ENCODE peak calls at places on chromosomes 12 and 14, in seven cellular contexts. One of them, this sample, is unnamed.

GRCh38 chr14:105665951-105666277 is 139.5 kb downstream of the TMEM121 start:
- DNase-seq in H1: no peak
- DNase-seq in GM12878: no peak
- DNase-seq in GM23338: no peak
- DNase-seq in endothelial cell of umbilical vein: no peak
- DNase-seq in HepG2: no peak
- DNase-seq in HCT116: no peak
- DNase-seq in this sample: no peak

GRCh38 chr12:89862511-89863331 is 154.1 kb upstream of the ATP2B1 start:
- DNase-seq in endothelial cell of umbilical vein: peak
- DNase-seq in H1: no peak
- DNase-seq in HCT116: no peak
- DNase-seq in GM12878: peak
- DNase-seq in HepG2: no peak
- DNase-seq in GM23338: no peak
- DNase-seq in this sample: no peak

GRCh38 chr14:57025456-57025855 is 215.2 kb upstream of the OTX2 start:
- DNase-seq in GM23338: no peak
- DNase-seq in endothelial cell of umbilical vein: no peak
- DNase-seq in HCT116: no peak
- DNase-seq in HepG2: no peak
- DNase-seq in H1: no peak
- DNase-seq in GM12878: no peak
- DNase-seq in this sample: no peak

GRCh38 chr14:52073251-52073650 is 4.4 kb upstream of the NID2 start:
- DNase-seq in endothelial cell of umbilical vein: no peak
- DNase-seq in HepG2: no peak
- DNase-seq in GM12878: no peak
- DNase-seq in HCT116: no peak
- DNase-seq in GM23338: no peak
- DNase-seq in H1: no peak
- DNase-seq in this sample: no peak

GRCh38 chr12:104825408-104825807 is 132.7 kb downstream of the SLC41A2 start:
- DNase-seq in HCT116: no peak
- DNase-seq in H1: no peak
- DNase-seq in GM23338: peak
- DNase-seq in GM12878: no peak
- DNase-seq in endothelial cell of umbilical vein: no peak
- DNase-seq in HepG2: no peak
- DNase-seq in this sample: no peak

GRCh38 chr12:77031745-77032144 is 33.6 kb downstream of the E2F7 start:
- DNase-seq in HepG2: no peak
- DNase-seq in HCT116: no peak
- DNase-seq in GM23338: no peak
- DNase-seq in endothelial cell of umbilical vein: no peak
- DNase-seq in H1: no peak
- DNase-seq in GM12878: no peak
- DNase-seq in this sample: no peak

GRCh38 chr12:122067966-122068365 is 10.6 kb upstream of the MLXIP start:
- DNase-seq in HCT116: no peak
- DNase-seq in H1: no peak
- DNase-seq in GM23338: no peak
- DNase-seq in HepG2: no peak
- DNase-seq in endothelial cell of umbilical vein: peak
- DNase-seq in GM12878: peak
- DNase-seq in this sample: no peak

GRCh38 chr12:100225491-100225890 is 24.9 kb downstream of the ACTR6 start:
- DNase-seq in HCT116: no peak
- DNase-seq in GM12878: no peak
- DNase-seq in endothelial cell of umbilical vein: no peak
- DNase-seq in H1: no peak
- DNase-seq in HepG2: no peak
- DNase-seq in GM23338: no peak
- DNase-seq in this sample: no peak

GRCh38 chr12:108297424-108297823 is 41.7 kb downstream of the CMKLR1 start:
- DNase-seq in HCT116: no peak
- DNase-seq in HepG2: no peak
- DNase-seq in H1: no peak
- DNase-seq in GM23338: no peak
- DNase-seq in endothelial cell of umbilical vein: no peak
- DNase-seq in GM12878: no peak
- DNase-seq in this sample: no peak

DNA sequence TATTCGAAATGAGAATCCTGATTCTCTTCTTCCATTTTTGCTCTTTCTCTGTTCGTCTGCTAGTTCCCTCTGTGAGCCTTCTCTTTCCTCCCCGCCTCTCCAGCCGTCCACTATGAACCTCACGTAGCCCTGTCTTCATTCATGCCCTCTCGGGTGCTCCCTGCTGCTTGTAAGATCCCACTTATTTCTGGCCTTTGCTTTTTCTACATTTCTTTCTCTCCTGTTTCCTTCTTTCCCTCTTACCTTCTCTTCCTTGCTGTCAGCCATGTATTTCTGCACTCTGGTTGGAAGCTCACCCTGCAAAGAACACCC is 85.9 kb downstream of the SAMD4A start:
- DNase-seq in HCT116: no peak
- DNase-seq in H1: no peak
- DNase-seq in GM12878: no peak
- DNase-seq in endothelial cell of umbilical vein: no peak
- DNase-seq in HepG2: no peak
- DNase-seq in GM23338: no peak
- DNase-seq in this sample: no peak
- TF ChIP-seq POLR2AphosphoS5 in HCT116: no peak
- TF ChIP-seq POLR2AphosphoS5 in H1: no peak
- TF ChIP-seq POLR2AphosphoS5 in GM12878: no peak
- TF ChIP-seq POLR2AphosphoS5 in endothelial cell of umbilical vein: no peak
- TF ChIP-seq POLR2AphosphoS5 in HepG2: no peak
- TF ChIP-seq POLR2AphosphoS5 in GM23338: no peak
- TF ChIP-seq POLR2AphosphoS5 in this sample: no peak

DNA sequence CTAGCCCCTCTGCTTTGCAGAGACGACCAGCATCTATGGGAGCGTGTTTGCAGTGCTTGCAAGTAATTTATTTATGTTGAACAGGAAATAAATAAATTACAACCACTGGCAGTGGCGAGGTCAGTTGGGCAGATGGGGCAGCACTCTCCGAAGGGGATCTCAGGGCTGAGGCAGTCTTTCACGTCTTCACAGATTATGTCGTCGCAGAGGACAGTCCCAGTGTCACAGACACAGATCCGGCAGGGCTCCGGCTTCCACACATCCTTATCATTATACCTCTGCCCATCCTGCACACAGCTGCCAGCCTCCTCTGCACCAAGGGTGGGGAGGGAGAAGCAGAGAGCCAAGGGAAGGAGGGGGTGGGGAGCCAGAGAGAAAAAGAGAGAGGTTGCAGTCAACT is 4.5 kb downstream of the COL2A1 start:
- DNase-seq in GM23338: no peak
- DNase-seq in HCT116: no peak
- DNase-seq in endothelial cell of umbilical vein: no peak
- DNase-seq in GM12878: no peak
- DNase-seq in H1: no peak
- DNase-seq in HepG2: no peak
- DNase-seq in this sample: no peak
- TF ChIP-seq EZH2 in GM23338: no peak
- TF ChIP-seq EZH2 in HCT116: no peak
- TF ChIP-seq EZH2 in endothelial cell of umbilical vein: no peak
- TF ChIP-seq EZH2 in GM12878: no peak
- TF ChIP-seq EZH2 in H1: no peak
- TF ChIP-seq EZH2 in HepG2: no peak
- TF ChIP-seq EZH2 in this sample: no peak

DNA sequence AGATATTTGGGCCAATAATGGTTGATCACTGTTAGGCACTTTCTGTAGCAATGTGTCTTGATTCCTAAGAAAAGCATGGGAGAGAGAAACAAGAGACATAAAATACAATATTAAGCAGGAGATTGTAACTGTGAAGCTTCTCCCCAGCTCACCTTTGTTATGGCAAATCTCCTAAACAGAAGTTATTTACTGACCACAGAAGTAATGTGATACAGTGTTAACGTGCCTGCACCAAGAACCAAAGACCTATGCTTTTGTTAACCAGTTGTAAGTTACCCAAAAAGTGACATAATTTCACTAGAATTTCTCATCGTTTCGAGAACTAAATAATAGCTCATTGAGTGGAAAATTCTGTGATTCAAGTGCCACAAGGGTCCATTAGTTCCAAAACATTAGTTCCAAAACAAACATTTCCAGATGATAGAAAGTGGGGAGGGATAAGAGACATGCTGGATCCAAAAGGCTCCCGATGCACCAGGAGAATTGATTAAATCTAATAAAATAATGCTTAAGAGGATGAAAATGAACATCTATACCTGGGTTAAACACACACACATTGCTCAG is 14.3 kb downstream of the RERG start:
- DNase-seq in GM23338: peak
- DNase-seq in endothelial cell of umbilical vein: no peak
- DNase-seq in HCT116: no peak
- DNase-seq in HepG2: no peak
- DNase-seq in H1: no peak
- DNase-seq in GM12878: no peak
- DNase-seq in this sample: no peak
- H3K27ac ChIP-seq in GM23338: peak
- H3K27ac ChIP-seq in endothelial cell of umbilical vein: no peak
- H3K27ac ChIP-seq in HCT116: no peak
- H3K27ac ChIP-seq in HepG2: no peak
- H3K27ac ChIP-seq in H1: no peak
- H3K27ac ChIP-seq in GM12878: no peak
- H3K27ac ChIP-seq in this sample: no peak

DNA sequence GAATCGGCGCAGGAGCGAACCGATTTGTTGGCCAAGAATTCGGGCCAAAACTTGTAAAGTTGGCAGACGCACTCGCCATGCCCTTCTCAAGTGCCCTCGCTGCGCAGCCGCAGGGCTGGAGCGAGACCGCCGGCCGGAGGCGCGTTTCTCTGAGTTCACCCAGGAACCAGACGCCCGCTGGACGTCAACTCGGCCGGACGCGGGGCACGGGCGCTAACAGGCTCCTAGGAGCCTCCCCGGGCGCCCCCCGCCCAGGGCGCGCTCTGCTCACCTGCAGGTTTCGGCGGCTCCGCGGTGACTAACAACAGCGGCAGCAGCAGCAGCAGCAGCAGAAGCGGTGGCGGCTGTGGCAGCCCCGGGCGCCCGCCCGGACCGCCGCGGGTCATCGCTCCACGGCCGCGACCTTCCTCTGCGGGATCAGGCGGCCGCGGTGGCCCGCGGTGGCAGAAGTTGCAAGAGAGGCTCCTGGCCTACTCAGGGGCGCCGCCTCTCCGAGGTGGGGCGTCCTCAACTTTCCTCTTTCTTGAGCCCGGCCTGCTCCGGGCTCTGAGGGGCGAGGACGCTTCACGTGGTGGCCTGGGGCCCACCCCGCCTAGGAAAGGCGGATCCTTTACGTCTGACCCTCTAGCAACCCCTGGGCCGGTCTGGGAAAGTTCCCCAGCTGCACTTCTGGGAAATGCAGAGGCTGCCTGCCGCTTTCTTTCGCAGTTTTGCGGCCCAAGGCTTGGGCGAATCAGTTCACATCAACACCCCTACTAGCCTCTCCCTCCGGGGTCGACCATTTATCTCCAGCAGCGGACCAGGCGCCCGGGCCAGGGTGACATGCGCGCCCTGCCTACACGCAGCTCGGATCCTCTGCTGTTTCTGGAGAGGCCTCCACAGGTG is at the start of gene PLBD1:
- DNase-seq in HCT116: no peak
- DNase-seq in GM23338: peak
- DNase-seq in HepG2: no peak
- DNase-seq in endothelial cell of umbilical vein: peak
- DNase-seq in GM12878: no peak
- DNase-seq in H1: peak
- DNase-seq in this sample: no peak
- TF ChIP-seq POLR2AphosphoS5 in HCT116: no peak
- TF ChIP-seq POLR2AphosphoS5 in GM23338: peak
- TF ChIP-seq POLR2AphosphoS5 in HepG2: no peak
- TF ChIP-seq POLR2AphosphoS5 in endothelial cell of umbilical vein: no peak
- TF ChIP-seq POLR2AphosphoS5 in GM12878: no peak
- TF ChIP-seq POLR2AphosphoS5 in H1: no peak
- TF ChIP-seq POLR2AphosphoS5 in this sample: no peak

GRCh38 chr12:12898911-12899511 is 7.6 kb downstream of the GPRC5A start:
- DNase-seq in H1: no peak
- DNase-seq in GM12878: no peak
- DNase-seq in HCT116: no peak
- DNase-seq in HepG2: no peak
- DNase-seq in GM23338: no peak
- DNase-seq in endothelial cell of umbilical vein: no peak
- DNase-seq in this sample: no peak
- TF ChIP-seq EZH2 in H1: no peak
- TF ChIP-seq EZH2 in GM12878: no peak
- TF ChIP-seq EZH2 in HCT116: no peak
- TF ChIP-seq EZH2 in HepG2: no peak
- TF ChIP-seq EZH2 in GM23338: no peak
- TF ChIP-seq EZH2 in endothelial cell of umbilical vein: no peak
- TF ChIP-seq EZH2 in this sample: no peak

GRCh38 chr12:52145228-52145940 is 46.4 kb downstream of the KRT80 start:
- DNase-seq in HCT116: no peak
- DNase-seq in endothelial cell of umbilical vein: no peak
- DNase-seq in H1: no peak
- DNase-seq in HepG2: no peak
- DNase-seq in GM23338: no peak
- DNase-seq in GM12878: no peak
- DNase-seq in this sample: no peak
- H3K27ac ChIP-seq in HCT116: peak
- H3K27ac ChIP-seq in endothelial cell of umbilical vein: no peak
- H3K27ac ChIP-seq in H1: no peak
- H3K27ac ChIP-seq in HepG2: no peak
- H3K27ac ChIP-seq in GM23338: no peak
- H3K27ac ChIP-seq in GM12878: no peak
- H3K27ac ChIP-seq in this sample: no peak

DNA sequence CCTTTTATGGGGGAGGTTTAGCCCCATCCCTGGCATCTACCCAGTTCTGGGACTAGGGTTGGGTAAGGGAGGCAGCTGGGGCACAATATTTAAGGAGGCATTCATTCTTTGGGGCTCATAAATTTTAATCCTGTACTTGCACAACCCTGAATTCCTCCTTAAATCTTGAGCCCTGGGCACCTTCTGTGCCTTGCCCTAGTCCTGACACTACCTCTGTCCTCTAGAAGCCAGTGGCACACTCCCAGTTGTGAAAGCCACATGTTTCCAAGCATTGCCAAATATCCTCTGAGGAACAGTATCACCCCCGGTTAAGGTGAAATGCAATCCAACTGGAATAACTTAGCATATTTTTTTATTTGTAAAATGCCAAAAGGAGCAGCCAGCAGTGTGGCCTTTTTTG is 36.6 kb downstream of the SLC16A7 start:
- DNase-seq in HCT116: no peak
- DNase-seq in HepG2: no peak
- DNase-seq in endothelial cell of umbilical vein: no peak
- DNase-seq in GM12878: no peak
- DNase-seq in GM23338: no peak
- DNase-seq in H1: no peak
- DNase-seq in this sample: no peak
- TF ChIP-seq POLR2AphosphoS5 in HCT116: no peak
- TF ChIP-seq POLR2AphosphoS5 in HepG2: no peak
- TF ChIP-seq POLR2AphosphoS5 in endothelial cell of umbilical vein: no peak
- TF ChIP-seq POLR2AphosphoS5 in GM12878: no peak
- TF ChIP-seq POLR2AphosphoS5 in GM23338: no peak
- TF ChIP-seq POLR2AphosphoS5 in H1: no peak
- TF ChIP-seq POLR2AphosphoS5 in this sample: no peak

This sample was measured in SK-N-MC.